ENCODE peak calls at places on chromosomes 3 and 15, in four cellular contexts. One of them, this sample, is unnamed.

GRCh38 chr15:64099379-64099778 is 3.6 kb downstream of the SNX1 start:
- DNase-seq in A549: no peak
- DNase-seq in GM12878: no peak
- DNase-seq in K562: no peak
- DNase-seq in this sample: no peak

GRCh38 chr3:134656211-134656800 is 5.5 kb upstream of the KY start:
- DNase-seq in A549: no peak
- DNase-seq in GM12878: no peak
- DNase-seq in K562: no peak
- DNase-seq in this sample: no peak

GRCh38 chr15:80796424-80796823 is 17.3 kb downstream of the CEMIP start:
- DNase-seq in A549: no peak
- DNase-seq in GM12878: no peak
- DNase-seq in K562: no peak
- DNase-seq in this sample: no peak

GRCh38 chr3:66885326-66886000 is 112.6 kb upstream of the KBTBD8 start:
- DNase-seq in A549: no peak
- DNase-seq in GM12878: no peak
- DNase-seq in K562: no peak
- DNase-seq in this sample: no peak

GRCh38 chr3:181103605-181104004 is 114.1 kb upstream of the DNAJC19 start:
- DNase-seq in A549: no peak
- DNase-seq in GM12878: no peak
- DNase-seq in K562: peak; percentile 28
- DNase-seq in this sample: peak; percentile 13

GRCh38 chr15:58556028-58556361 is 124.2 kb downstream of the LIPC start:
- DNase-seq in A549: no peak
- DNase-seq in GM12878: no peak
- DNase-seq in K562: no peak
- DNase-seq in this sample: no peak

GRCh38 chr15:69755571-69756310 is 303.1 kb downstream of the RPLP1 start:
- DNase-seq in A549: no peak
- DNase-seq in GM12878: peak; percentile 93
- DNase-seq in K562: no peak
- DNase-seq in this sample: no peak

GRCh38 chr15:89112341-89112971 is 24.2 kb downstream of the ABHD2 start:
- DNase-seq in A549: no peak
- DNase-seq in GM12878: peak; percentile 38
- DNase-seq in K562: no peak
- DNase-seq in this sample: peak; percentile 77

GRCh38 chr15:60477164-60477563 is 1.8 kb downstream of the ICE2 start:
- DNase-seq in A549: no peak
- DNase-seq in GM12878: no peak
- DNase-seq in K562: no peak
- DNase-seq in this sample: no peak

GRCh38 chr3:63960048-63960711 is 48.0 kb upstream of the SCAANT1 start:
- DNase-seq in A549: peak; percentile 39
- DNase-seq in GM12878: no peak
- DNase-seq in K562: peak; percentile 14
- DNase-seq in this sample: no peak
- TF ChIP-seq RFX5 in A549: no peak
- TF ChIP-seq RFX5 in GM12878: no peak
- TF ChIP-seq RFX5 in K562: no peak
- TF ChIP-seq RFX5 in this sample: no peak

GRCh38 chr3:156648086-156648485 is 26.3 kb upstream of the TIPARP start:
- DNase-seq in A549: no peak
- DNase-seq in GM12878: no peak
- DNase-seq in K562: no peak
- DNase-seq in this sample: no peak
- TF ChIP-seq MYC in A549: no peak
- TF ChIP-seq MYC in GM12878: no peak
- TF ChIP-seq MYC in K562: no peak
- TF ChIP-seq MYC in this sample: no peak

GRCh38 chr3:149603126-149604074 is 54.4 kb downstream of the WWTR1 start:
- DNase-seq in A549: peak; percentile 60
- DNase-seq in GM12878: no peak
- DNase-seq in K562: no peak
- DNase-seq in this sample: no peak
- TF ChIP-seq RFX5 in A549: no peak
- TF ChIP-seq RFX5 in GM12878: no peak
- TF ChIP-seq RFX5 in K562: no peak
- TF ChIP-seq RFX5 in this sample: no peak

DNA sequence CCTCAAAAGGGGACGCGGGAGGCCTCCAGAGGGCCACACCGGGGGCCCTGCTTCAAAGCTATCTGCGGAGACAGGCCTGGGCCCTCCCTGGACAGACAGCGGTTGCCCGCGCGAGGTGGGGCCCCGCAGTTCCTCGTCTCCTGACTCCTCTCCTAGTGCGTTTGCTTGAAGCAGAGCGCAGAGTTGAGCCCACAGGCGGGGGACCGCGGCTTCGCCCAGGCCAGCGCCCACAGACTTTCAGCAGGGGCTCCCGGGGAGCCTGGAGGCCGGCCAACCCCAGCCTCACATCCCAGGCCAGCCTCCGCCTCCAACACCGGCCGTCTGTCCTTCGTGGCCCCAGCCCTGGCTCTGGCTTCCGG is 540 bp upstream of the ADAMTS7 start:
- DNase-seq in A549: no peak
- DNase-seq in GM12878: no peak
- DNase-seq in K562: no peak
- DNase-seq in this sample: no peak
- TF ChIP-seq MYC in A549: peak; percentile 4
- TF ChIP-seq MYC in GM12878: no peak
- TF ChIP-seq MYC in K562: no peak
- TF ChIP-seq MYC in this sample: no peak

GRCh38 chr3:177493091-177493490 is 295.8 kb upstream of the TBL1XR1 start:
- DNase-seq in A549: no peak
- DNase-seq in GM12878: no peak
- DNase-seq in K562: no peak
- DNase-seq in this sample: no peak

GRCh38 chr3:177487635-177488186 is 290.4 kb upstream of the TBL1XR1 start:
- DNase-seq in A549: no peak
- DNase-seq in GM12878: no peak
- DNase-seq in K562: no peak
- DNase-seq in this sample: no peak

GRCh38 chr3:177491301-177492031 is 294.2 kb upstream of the TBL1XR1 start:
- DNase-seq in A549: no peak
- DNase-seq in GM12878: no peak
- DNase-seq in K562: no peak
- DNase-seq in this sample: no peak

GRCh38 chr3:177488740-177489139 is 291.5 kb upstream of the TBL1XR1 start:
- DNase-seq in A549: no peak
- DNase-seq in GM12878: no peak
- DNase-seq in K562: no peak
- DNase-seq in this sample: no peak

GRCh38 chr3:177490626-177491025 is 293.3 kb upstream of the TBL1XR1 start:
- DNase-seq in A549: no peak
- DNase-seq in GM12878: no peak
- DNase-seq in K562: no peak
- DNase-seq in this sample: no peak
- TF ChIP-seq RFX5 in A549: no peak
- TF ChIP-seq RFX5 in GM12878: no peak
- TF ChIP-seq RFX5 in K562: no peak
- TF ChIP-seq RFX5 in this sample: no peak

GRCh38 chr3:18766971-18767370 is 341.8 kb upstream of the SATB1 start:
- DNase-seq in A549: no peak
- DNase-seq in GM12878: no peak
- DNase-seq in K562: no peak
- DNase-seq in this sample: no peak
- TF ChIP-seq MYC in A549: no peak
- TF ChIP-seq MYC in GM12878: no peak
- TF ChIP-seq MYC in K562: no peak
- TF ChIP-seq MYC in this sample: no peak

GRCh38 chr3:122719273-122719921 is 38.8 kb downstream of the PARP14 start:
- DNase-seq in A549: no peak
- DNase-seq in GM12878: no peak
- DNase-seq in K562: no peak
- DNase-seq in this sample: no peak

GRCh38 chr3:122714269-122714668 is 33.6 kb downstream of the PARP14 start:
- DNase-seq in A549: no peak
- DNase-seq in GM12878: no peak
- DNase-seq in K562: no peak
- DNase-seq in this sample: no peak

DNA sequence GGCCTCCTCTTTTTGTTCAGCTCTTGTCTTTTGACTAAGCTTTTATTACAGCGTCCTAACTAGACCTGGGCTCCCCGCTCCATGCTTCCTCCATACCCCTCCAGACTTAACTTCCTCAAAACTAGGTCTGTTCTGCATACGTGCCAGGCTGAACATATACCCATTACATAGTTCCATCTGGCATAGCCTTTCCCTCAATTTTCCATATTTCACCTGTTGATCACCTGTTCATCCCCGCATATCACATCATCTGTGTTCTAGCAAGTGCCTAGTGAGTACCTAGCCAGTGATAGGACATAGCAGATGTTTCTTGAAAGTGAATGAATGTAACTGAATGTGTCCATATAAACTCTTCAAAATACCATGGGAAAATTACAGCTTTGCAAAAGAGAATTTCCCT is 36.0 kb downstream of the PARP14 start:
- DNase-seq in A549: no peak
- DNase-seq in GM12878: no peak
- DNase-seq in K562: no peak
- DNase-seq in this sample: no peak
- TF ChIP-seq RFX5 in A549: no peak
- TF ChIP-seq RFX5 in GM12878: no peak
- TF ChIP-seq RFX5 in K562: no peak
- TF ChIP-seq RFX5 in this sample: no peak

GRCh38 chr3:188490416-188490815 is 336.5 kb downstream of the LPP start:
- DNase-seq in A549: no peak
- DNase-seq in GM12878: no peak
- DNase-seq in K562: no peak
- DNase-seq in this sample: no peak

GRCh38 chr3:188491276-188491687 is 337.3 kb downstream of the LPP start:
- DNase-seq in A549: no peak
- DNase-seq in GM12878: no peak
- DNase-seq in K562: no peak
- DNase-seq in this sample: no peak

GRCh38 chr3:188486952-188487351 is 333.0 kb downstream of the LPP start:
- DNase-seq in A549: no peak
- DNase-seq in GM12878: no peak
- DNase-seq in K562: no peak
- DNase-seq in this sample: no peak

GRCh38 chr3:188487652-188488051 is 333.7 kb downstream of the LPP start:
- DNase-seq in A549: no peak
- DNase-seq in GM12878: no peak
- DNase-seq in K562: no peak
- DNase-seq in this sample: no peak

DNA sequence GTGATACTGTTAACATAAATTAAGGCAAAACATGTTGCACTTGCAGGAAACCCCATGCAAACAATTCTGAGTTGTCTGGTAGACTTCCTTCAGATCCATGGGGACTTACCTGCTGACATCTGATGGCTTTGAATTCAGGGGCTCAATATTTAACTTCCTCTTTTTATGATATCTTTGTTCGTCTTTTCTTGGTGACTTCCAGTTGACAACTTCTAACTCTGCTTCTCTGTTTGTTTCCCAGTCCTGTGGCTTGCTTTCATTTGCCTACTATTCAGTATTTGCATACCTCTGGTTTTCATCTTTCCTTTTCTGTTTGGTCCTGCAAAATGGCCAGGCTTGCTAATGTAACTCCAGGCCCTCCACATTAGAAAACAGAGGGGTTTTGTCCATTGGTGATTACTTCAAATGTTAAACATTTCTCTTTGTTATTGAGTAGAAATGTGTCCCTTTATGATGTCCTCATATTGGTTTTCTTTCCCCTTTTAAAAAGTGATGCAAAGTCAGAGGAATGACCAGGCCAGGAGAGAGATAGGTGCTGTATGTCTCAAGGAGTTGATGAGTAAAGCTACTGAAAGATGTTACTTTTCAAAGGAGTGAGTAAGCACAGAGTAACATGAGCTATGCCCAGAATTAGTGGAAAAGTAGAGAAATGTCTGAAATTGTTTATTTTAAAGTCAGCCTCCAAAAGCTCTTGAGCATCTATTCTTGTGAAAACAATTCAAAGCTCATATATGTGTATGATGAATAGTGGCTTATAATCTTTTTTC is 335.9 kb downstream of the LPP start:
- DNase-seq in A549: no peak
- DNase-seq in GM12878: no peak
- DNase-seq in K562: no peak
- DNase-seq in this sample: no peak
- TF ChIP-seq MYC in A549: no peak
- TF ChIP-seq MYC in GM12878: no peak
- TF ChIP-seq MYC in K562: no peak
- TF ChIP-seq MYC in this sample: no peak

DNA sequence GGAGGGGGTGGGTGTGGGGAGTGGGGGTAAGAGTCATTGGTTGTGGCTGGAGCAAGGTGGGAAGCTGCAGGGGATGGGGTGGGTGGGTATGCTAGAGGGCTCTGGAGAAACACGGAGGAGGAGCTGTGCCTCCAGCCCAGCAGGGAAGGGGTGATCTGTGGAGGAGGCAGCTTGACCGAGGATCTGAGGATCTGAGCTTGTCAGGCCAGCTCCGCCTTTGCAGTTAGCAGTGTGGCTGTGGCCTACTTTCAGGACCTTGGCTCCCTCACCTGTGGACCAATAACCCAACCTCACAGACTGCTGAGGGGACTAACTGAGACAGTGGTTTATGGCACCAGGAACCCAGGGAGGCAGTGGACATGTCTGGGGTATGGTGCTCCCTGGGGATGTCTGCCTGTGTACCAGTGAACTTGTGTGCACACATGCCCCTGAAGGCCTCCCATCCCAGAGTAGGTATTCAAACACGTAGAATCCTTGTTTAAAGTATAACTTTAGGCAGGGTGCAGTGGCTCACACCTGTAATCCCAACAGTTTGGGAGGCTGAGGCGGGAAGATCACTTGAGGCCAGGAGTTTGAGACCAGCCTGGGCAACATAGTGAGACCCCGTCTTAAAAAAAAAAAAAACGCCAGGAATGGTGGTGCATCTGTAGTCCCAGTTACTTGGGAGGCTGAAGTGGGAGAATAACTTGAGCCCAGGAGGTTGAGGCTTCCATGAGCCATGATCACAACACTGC is 52.5 kb upstream of the LINGO1 start:
- DNase-seq in A549: no peak
- DNase-seq in GM12878: no peak
- DNase-seq in K562: no peak
- DNase-seq in this sample: no peak
- TF ChIP-seq RFX5 in A549: no peak
- TF ChIP-seq RFX5 in GM12878: no peak
- TF ChIP-seq RFX5 in K562: no peak
- TF ChIP-seq RFX5 in this sample: no peak

GRCh38 chr3:151459360-151459759 is 1.5 kb downstream of the IGSF10 start:
- DNase-seq in A549: no peak
- DNase-seq in GM12878: no peak
- DNase-seq in K562: no peak
- DNase-seq in this sample: no peak
- TF ChIP-seq MYC in A549: no peak
- TF ChIP-seq MYC in GM12878: no peak
- TF ChIP-seq MYC in K562: no peak
- TF ChIP-seq MYC in this sample: no peak

This sample was measured in HepG2.